ENCODE peak calls at places on chromosomes 12 and 14, in six cellular contexts. Z is fibroblast of lung, W is H9, G is MM.1S, F is neuronal stem cell, V is GM23338. K is an unnamed sample.

GRCh38 chr12:51368640-51369517 is 22.3 kb downstream of the GALNT6 start:
- DNase-seq in Z (peak), W (peak), G (peak), F (no peak), V (peak), K (no peak)

GRCh38 chr14:92549853-92550244 is 36.3 kb downstream of the RIN3 start:
- DNase-seq in Z (peak), W (no peak), G (no peak), F (no peak), V (no peak), K (no peak)

GRCh38 chr14:75310295-75311059 is 31.8 kb downstream of the FOS start:
- DNase-seq in Z (peak), W (peak), G (no peak), F (peak), V (peak), K (peak)

GRCh38 chr12:6635375-6635855 is 344 bp downstream of the LPAR5 start:
- DNase-seq in Z (no peak), W (no peak), G (no peak), F (no peak), V (no peak), K (no peak)

GRCh38 chr14:61174395-61175386 is 106.4 kb downstream of the TMEM30B start:
- DNase-seq in Z (peak), W (no peak), G (no peak), F (no peak), V (no peak), K (no peak)

GRCh38 chr14:26008290-26008689 is 589.5 kb downstream of the NOVA1 start:
- DNase-seq in Z (no peak), W (peak), G (no peak), F (no peak), V (peak), K (peak)

GRCh38 chr14:86777950-86778602 is 1214.9 kb downstream of the GALC start:
- DNase-seq in Z (peak), W (no peak), G (no peak), F (no peak), V (no peak), K (no peak)

GRCh38 chr14:89899917-89900680 is 54.4 kb downstream of the EFCAB11 start:
- DNase-seq in Z (no peak), W (no peak), G (peak), F (no peak), V (peak), K (peak)

GRCh38 chr14:87944987-87945604 is 47.9 kb downstream of the GALC start:
- DNase-seq in Z (peak), W (no peak), G (peak), F (peak), V (peak), K (peak)

GRCh38 chr12:93015970-93016751 is 87.1 kb upstream of the EEA1 start:
- DNase-seq in Z (no peak), W (no peak), G (no peak), F (no peak), V (no peak), K (peak)

GRCh38 chr14:51095854-51096823 is 1.2 kb upstream of the TRIM9 start:
- DNase-seq in Z (peak), W (peak), G (no peak), F (peak), V (no peak), K (peak)

GRCh38 chr12:28568083-28568482 is 377.8 kb downstream of the CCDC91 start:
- DNase-seq in Z (peak), W (no peak), G (no peak), F (no peak), V (no peak), K (peak)

GRCh38 chr12:128025856-128026255 is 241.1 kb upstream of the TMEM132C start:
- DNase-seq in Z (no peak), W (peak), G (no peak), F (no peak), V (no peak), K (peak)

GRCh38 chr12:56020437-56021189 is at the start of gene IKZF4:
- DNase-seq in Z (peak), W (peak), G (no peak), F (peak), V (peak), K (peak)

GRCh38 chr14:91170504-91171121 is 56.7 kb downstream of the DGLUCY start:
- DNase-seq in Z (peak), W (no peak), G (no peak), F (no peak), V (no peak), K (no peak)

GRCh38 chr14:103688906-103689902 is 26.0 kb downstream of the XRCC3 start:
- DNase-seq in Z (peak), W (no peak), G (no peak), F (no peak), V (no peak), K (no peak)

GRCh38 chr12:105820407-105821140 is 318.2 kb downstream of the NUAK1 start:
- DNase-seq in Z (peak), W (no peak), G (no peak), F (no peak), V (peak), K (no peak)

GRCh38 chr14:99636487-99636886 is 8.4 kb upstream of the HHIPL1 start:
- DNase-seq in Z (no peak), W (no peak), G (no peak), F (no peak), V (no peak), K (no peak)

GRCh38 chr12:56099787-56100186 is 4.6 kb upstream of the PA2G4 start:
- DNase-seq in Z (no peak), W (no peak), G (no peak), F (no peak), V (no peak), K (no peak)

GRCh38 chr14:51431741-51432140 is 191.7 kb downstream of the TMX1 start:
- DNase-seq in Z (no peak), W (no peak), G (no peak), F (no peak), V (no peak), K (no peak)

GRCh38 chr14:71383510-71383909 is 476.3 kb downstream of the PCNX1 start:
- DNase-seq in Z (no peak), W (no peak), G (no peak), F (no peak), V (no peak), K (no peak)

GRCh38 chr14:63438065-63438757 is 105.0 kb downstream of the PPP2R5E start:
- DNase-seq in Z (peak), W (no peak), G (peak), F (no peak), V (peak), K (peak)

GRCh38 chr14:56751471-56751870 is 58.8 kb downstream of the OTX2 start:
- DNase-seq in Z (no peak), W (no peak), G (no peak), F (no peak), V (peak), K (no peak)

GRCh38 chr12:42560977-42561376 is 28.6 kb downstream of the PRICKLE1 start:
- DNase-seq in Z (no peak), W (no peak), G (no peak), F (no peak), V (no peak), K (no peak)

GRCh38 chr12:97560359-97560758 is 97.8 kb downstream of the RMST start:
- DNase-seq in Z (no peak), W (no peak), G (no peak), F (no peak), V (peak), K (no peak)

GRCh38 chr14:95959317-95959716 is 79.8 kb upstream of the C14orf132 start:
- DNase-seq in Z (no peak), W (no peak), G (no peak), F (no peak), V (no peak), K (no peak)

GRCh38 chr12:14850929-14851663 is 7.8 kb upstream of the ART4 start:
- DNase-seq in Z (no peak), W (no peak), G (peak), F (no peak), V (no peak), K (no peak)

GRCh38 chr12:130240831-130241590 is 78.7 kb downstream of the FZD10 start:
- DNase-seq in Z (no peak), W (no peak), G (no peak), F (no peak), V (no peak), K (no peak)

GRCh38 chr14:69316449-69317391 is 56.8 kb downstream of the GALNT16 start:
- DNase-seq in Z (peak), W (peak), G (no peak), F (no peak), V (no peak), K (peak)
- H3K27ac ChIP-seq in Z (peak), W (no peak), G (no peak), F (no peak), V (no peak), K (no peak)

GRCh38 chr12:31220633-31221565 is 105.1 kb downstream of the SINHCAF start:
- DNase-seq in Z (peak), W (no peak), G (no peak), F (no peak), V (no peak), K (peak)
- H3K4me2 ChIP-seq in Z (no peak), W (no peak), G (no peak), F (no peak), V (no peak), K (no peak)

GRCh38 chr12:52977195-52977594 is 28.3 kb downstream of the KRT18 start:
- DNase-seq in Z (no peak), W (no peak), G (no peak), F (no peak), V (no peak), K (no peak)

GRCh38 chr12:52971701-52972329 is 22.9 kb downstream of the KRT18 start:
- DNase-seq in Z (peak), W (peak), G (no peak), F (no peak), V (peak), K (peak)

GRCh38 chr12:52975204-52975603 is 26.3 kb downstream of the KRT18 start:
- DNase-seq in Z (peak), W (no peak), G (no peak), F (no peak), V (no peak), K (no peak)

GRCh38 chr12:52976574-52977071 is 27.7 kb downstream of the KRT18 start:
- DNase-seq in Z (peak), W (no peak), G (no peak), F (no peak), V (peak), K (no peak)

GRCh38 chr12:52975820-52976573 is 27.1 kb downstream of the KRT18 start:
- DNase-seq in Z (no peak), W (peak), G (no peak), F (no peak), V (peak), K (peak)
- H3K27ac ChIP-seq in Z (no peak), W (no peak), G (no peak), F (peak), V (no peak), K (peak)

DNA sequence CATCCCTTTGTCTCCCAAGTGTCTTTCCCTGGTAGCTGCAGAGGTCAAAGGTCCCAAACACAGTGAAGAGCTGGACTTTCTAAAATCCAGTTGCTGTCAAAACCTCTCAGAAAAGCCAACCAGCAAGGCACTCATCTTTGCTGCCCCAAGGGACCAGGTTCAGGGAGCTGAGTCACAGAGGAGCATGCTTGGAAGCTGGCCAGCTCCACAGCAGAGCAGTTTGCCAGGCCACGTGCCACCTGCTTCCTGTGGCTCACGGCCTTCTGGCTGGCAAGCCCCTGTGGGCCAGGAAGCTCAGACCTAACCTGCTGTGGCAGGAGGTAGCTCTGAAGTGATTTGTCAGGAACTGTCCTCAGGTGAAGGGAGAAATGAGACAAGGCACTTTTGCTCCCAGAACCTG is 3.6 kb downstream of the ISCU start:
- DNase-seq in Z (peak), W (no peak), G (peak), F (no peak), V (no peak), K (no peak)
- H3K4me2 ChIP-seq in Z (no peak), W (no peak), G (peak), F (no peak), V (no peak), K (no peak)

DNA sequence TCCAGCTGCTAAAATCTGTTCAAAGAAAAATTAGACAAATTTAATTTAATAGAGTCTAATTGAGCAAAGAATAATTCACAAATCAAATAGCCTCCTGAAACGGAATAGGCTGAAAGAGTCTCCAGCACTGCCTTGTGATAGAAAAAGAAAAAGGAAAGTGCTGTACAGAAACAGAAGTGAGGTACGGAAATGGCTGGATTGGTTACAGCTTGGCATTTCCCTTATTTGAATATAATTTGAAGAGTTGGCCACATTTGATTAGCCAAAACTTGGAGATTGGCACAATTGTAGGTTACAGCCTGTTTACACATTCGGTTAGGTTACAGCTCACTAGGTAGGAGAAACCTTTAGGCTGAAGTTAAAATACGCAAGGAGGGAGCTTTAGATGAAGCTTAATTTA is 24.8 kb upstream of the PCED1B start:
- DNase-seq in Z (no peak), W (no peak), G (no peak), F (no peak), V (no peak), K (no peak)
- H3K27ac ChIP-seq in Z (no peak), W (no peak), G (no peak), F (no peak), V (no peak), K (no peak)

GRCh38 chr12:3127832-3128231 is 50.7 kb downstream of the TSPAN9 start:
- DNase-seq in Z (peak), W (no peak), G (no peak), F (no peak), V (no peak), K (no peak)
- H3K4me2 ChIP-seq in Z (no peak), W (no peak), G (no peak), F (no peak), V (no peak), K (no peak)